ENCODE peak calls at places on chromosome 1, in seven cellular contexts. One of them, this sample, is unnamed.
A peak's percentile ranks its signal among the peaks of the same experiment; 100 is the strongest.

GRCh38 chr1:171788696-171789095 is 7.2 kb downstream of the METTL13 start:
- DNase-seq in ovary: no peak
- DNase-seq in A549: no peak
- DNase-seq in H54: peak; percentile 27
- DNase-seq in uterus: no peak
- DNase-seq in GM12878: no peak
- DNase-seq in body of pancreas: no peak
- DNase-seq in this sample: no peak

GRCh38 chr1:145740269-145740668 is 21.0 kb downstream of the CD160 start:
- DNase-seq in H54: no peak
- DNase-seq in A549: no peak
- DNase-seq in GM12878: no peak
- DNase-seq in body of pancreas: no peak
- DNase-seq in ovary: no peak
- DNase-seq in uterus: no peak
- DNase-seq in this sample: no peak

GRCh38 chr1:63662846-63663245 is 69.6 kb downstream of the PGM1 start:
- DNase-seq in GM12878: no peak
- DNase-seq in ovary: no peak
- DNase-seq in A549: peak; percentile 75
- DNase-seq in H54: peak; percentile 77
- DNase-seq in uterus: no peak
- DNase-seq in body of pancreas: no peak
- DNase-seq in this sample: no peak

GRCh38 chr1:78553859-78554258 is 63.1 kb downstream of the PTGFR start:
- DNase-seq in ovary: no peak
- DNase-seq in A549: no peak
- DNase-seq in H54: no peak
- DNase-seq in GM12878: no peak
- DNase-seq in uterus: no peak
- DNase-seq in body of pancreas: no peak
- DNase-seq in this sample: no peak

GRCh38 chr1:41741244-41741643 is 177.5 kb downstream of the HIVEP3 start:
- DNase-seq in GM12878: no peak
- DNase-seq in ovary: no peak
- DNase-seq in H54: no peak
- DNase-seq in A549: no peak
- DNase-seq in body of pancreas: no peak
- DNase-seq in uterus: no peak
- DNase-seq in this sample: no peak

GRCh38 chr1:232033285-232033684 is 406.7 kb downstream of the DISC1 start:
- DNase-seq in GM12878: no peak
- DNase-seq in H54: peak; percentile 11
- DNase-seq in ovary: no peak
- DNase-seq in body of pancreas: no peak
- DNase-seq in A549: no peak
- DNase-seq in uterus: no peak
- DNase-seq in this sample: no peak

GRCh38 chr1:53732912-53733317 is 6.0 kb downstream of the GLIS1 start:
- DNase-seq in GM12878: no peak
- DNase-seq in ovary: no peak
- DNase-seq in H54: peak; percentile 44
- DNase-seq in body of pancreas: no peak
- DNase-seq in uterus: no peak
- DNase-seq in A549: no peak
- DNase-seq in this sample: no peak

GRCh38 chr1:53122194-53122846 is 20.1 kb downstream of the SLC1A7 start:
- DNase-seq in ovary: no peak
- DNase-seq in body of pancreas: no peak
- DNase-seq in uterus: no peak
- DNase-seq in GM12878: no peak
- DNase-seq in H54: no peak
- DNase-seq in A549: no peak
- DNase-seq in this sample: no peak

GRCh38 chr1:77031101-77031662 is 163.9 kb downstream of the ST6GALNAC5 start:
- DNase-seq in A549: peak; percentile 26
- DNase-seq in uterus: no peak
- DNase-seq in ovary: no peak
- DNase-seq in GM12878: no peak
- DNase-seq in body of pancreas: no peak
- DNase-seq in H54: no peak
- DNase-seq in this sample: no peak

GRCh38 chr1:13892671-13893325 is 192.8 kb downstream of the PRDM2 start:
- DNase-seq in A549: no peak
- DNase-seq in uterus: no peak
- DNase-seq in H54: no peak
- DNase-seq in ovary: peak; percentile 52
- DNase-seq in body of pancreas: no peak
- DNase-seq in GM12878: no peak
- DNase-seq in this sample: no peak

GRCh38 chr1:160429125-160429551 is 28.8 kb downstream of the VANGL2 start:
- DNase-seq in A549: no peak
- DNase-seq in body of pancreas: peak; percentile 21
- DNase-seq in ovary: no peak
- DNase-seq in uterus: no peak
- DNase-seq in GM12878: peak; percentile 51
- DNase-seq in H54: no peak
- DNase-seq in this sample: no peak

GRCh38 chr1:169546087-169546995 is 39.9 kb downstream of the F5 start:
- DNase-seq in body of pancreas: peak; percentile 56
- DNase-seq in GM12878: peak; percentile 40
- DNase-seq in uterus: peak; percentile 65
- DNase-seq in H54: no peak
- DNase-seq in A549: no peak
- DNase-seq in ovary: peak; percentile 17
- DNase-seq in this sample: peak; percentile 73

GRCh38 chr1:226633541-226634155 is 85.1 kb downstream of the STUM start:
- DNase-seq in ovary: no peak
- DNase-seq in GM12878: no peak
- DNase-seq in H54: no peak
- DNase-seq in body of pancreas: no peak
- DNase-seq in A549: no peak
- DNase-seq in uterus: no peak
- DNase-seq in this sample: peak; percentile 73

GRCh38 chr1:169680377-169681019 is 30.9 kb downstream of the SELL start:
- DNase-seq in body of pancreas: no peak
- DNase-seq in GM12878: peak; percentile 73
- DNase-seq in A549: no peak
- DNase-seq in H54: no peak
- DNase-seq in ovary: no peak
- DNase-seq in uterus: no peak
- DNase-seq in this sample: no peak

GRCh38 chr1:115373305-115373704 is 35.3 kb upstream of the NGF start:
- DNase-seq in uterus: no peak
- DNase-seq in A549: no peak
- DNase-seq in ovary: no peak
- DNase-seq in H54: no peak
- DNase-seq in GM12878: no peak
- DNase-seq in body of pancreas: no peak
- DNase-seq in this sample: no peak

GRCh38 chr1:33927721-33928120 is 63.8 kb downstream of the HMGB4 start:
- DNase-seq in H54: no peak
- DNase-seq in ovary: no peak
- DNase-seq in body of pancreas: no peak
- DNase-seq in A549: no peak
- DNase-seq in GM12878: no peak
- DNase-seq in uterus: no peak
- DNase-seq in this sample: no peak

GRCh38 chr1:60488857-60489256 is 415.3 kb upstream of the C1orf87 start:
- DNase-seq in H54: no peak
- DNase-seq in GM12878: no peak
- DNase-seq in body of pancreas: no peak
- DNase-seq in ovary: no peak
- DNase-seq in uterus: peak; percentile 13
- DNase-seq in A549: no peak
- DNase-seq in this sample: no peak

GRCh38 chr1:100352267-100353072 is at the start of gene CDC14A:
- DNase-seq in A549: peak; percentile 92
- DNase-seq in body of pancreas: peak; percentile 89
- DNase-seq in ovary: peak; percentile 86
- DNase-seq in H54: peak; percentile 84
- DNase-seq in GM12878: peak; percentile 67
- DNase-seq in uterus: peak; percentile 94
- DNase-seq in this sample: peak; percentile 97
- TF ChIP-seq POLR2A in A549: peak; percentile 81
- TF ChIP-seq POLR2A in body of pancreas: peak; percentile 93
- TF ChIP-seq POLR2A in ovary: peak; percentile 40
- TF ChIP-seq POLR2A in H54: peak; percentile 94
- TF ChIP-seq POLR2A in GM12878: peak; percentile 86
- TF ChIP-seq POLR2A in uterus: peak; percentile 59
- TF ChIP-seq POLR2A in this sample: peak; percentile 73

GRCh38 chr1:4975856-4976255 is 321.4 kb downstream of the AJAP1 start:
- DNase-seq in body of pancreas: no peak
- DNase-seq in A549: no peak
- DNase-seq in uterus: no peak
- DNase-seq in ovary: no peak
- DNase-seq in GM12878: no peak
- DNase-seq in H54: no peak
- DNase-seq in this sample: peak; percentile 25
- TF ChIP-seq POLR2A in body of pancreas: no peak
- TF ChIP-seq POLR2A in A549: no peak
- TF ChIP-seq POLR2A in uterus: no peak
- TF ChIP-seq POLR2A in ovary: no peak
- TF ChIP-seq POLR2A in GM12878: no peak
- TF ChIP-seq POLR2A in H54: no peak
- TF ChIP-seq POLR2A in this sample: no peak

GRCh38 chr1:197732187-197732586 is 43.1 kb downstream of the DENND1B start:
- DNase-seq in body of pancreas: no peak
- DNase-seq in A549: no peak
- DNase-seq in GM12878: no peak
- DNase-seq in uterus: no peak
- DNase-seq in H54: no peak
- DNase-seq in ovary: no peak
- DNase-seq in this sample: no peak
- TF ChIP-seq POLR2A in body of pancreas: no peak
- TF ChIP-seq POLR2A in A549: no peak
- TF ChIP-seq POLR2A in GM12878: no peak
- TF ChIP-seq POLR2A in uterus: no peak
- TF ChIP-seq POLR2A in H54: no peak
- TF ChIP-seq POLR2A in ovary: no peak
- TF ChIP-seq POLR2A in this sample: no peak

GRCh38 chr1:168119750-168120149 is 17.0 kb downstream of the GPR161 start:
- DNase-seq in H54: no peak
- DNase-seq in A549: no peak
- DNase-seq in ovary: no peak
- DNase-seq in GM12878: no peak
- DNase-seq in uterus: no peak
- DNase-seq in body of pancreas: no peak
- DNase-seq in this sample: no peak

GRCh38 chr1:168116327-168116799 is 20.4 kb downstream of the GPR161 start:
- DNase-seq in H54: no peak
- DNase-seq in A549: no peak
- DNase-seq in GM12878: no peak
- DNase-seq in body of pancreas: peak; percentile 63
- DNase-seq in uterus: no peak
- DNase-seq in ovary: no peak
- DNase-seq in this sample: no peak

GRCh38 chr1:168121314-168122029 is 15.3 kb downstream of the GPR161 start:
- DNase-seq in GM12878: no peak
- DNase-seq in ovary: peak; percentile 92
- DNase-seq in body of pancreas: peak; percentile 66
- DNase-seq in H54: no peak
- DNase-seq in A549: no peak
- DNase-seq in uterus: peak; percentile 89
- DNase-seq in this sample: peak; percentile 87
- TF ChIP-seq POLR2A in GM12878: no peak
- TF ChIP-seq POLR2A in ovary: no peak
- TF ChIP-seq POLR2A in body of pancreas: no peak
- TF ChIP-seq POLR2A in H54: no peak
- TF ChIP-seq POLR2A in A549: no peak
- TF ChIP-seq POLR2A in uterus: no peak
- TF ChIP-seq POLR2A in this sample: no peak

DNA sequence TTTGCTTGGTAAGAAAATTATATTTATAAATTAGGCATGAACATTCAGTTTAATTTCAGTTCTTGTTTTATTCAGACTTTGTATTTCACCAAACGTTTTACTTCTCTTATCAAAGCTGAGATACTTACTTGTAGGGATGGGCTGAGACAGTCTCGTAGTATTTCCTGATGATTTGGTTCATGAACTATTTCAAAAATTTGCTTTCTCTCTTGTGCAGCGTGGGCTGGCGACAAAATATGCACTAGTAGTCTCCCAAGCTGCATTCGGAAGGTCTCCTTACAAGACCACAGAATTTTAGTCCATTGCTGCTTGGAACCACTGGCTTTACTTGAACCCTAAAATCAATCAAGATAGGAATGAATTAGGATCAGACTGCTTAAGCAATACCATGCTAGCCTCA is 91.7 kb upstream of the GNG4 start:
- DNase-seq in GM12878: no peak
- DNase-seq in body of pancreas: no peak
- DNase-seq in H54: no peak
- DNase-seq in ovary: no peak
- DNase-seq in A549: no peak
- DNase-seq in uterus: no peak
- DNase-seq in this sample: no peak
- TF ChIP-seq POLR2A in GM12878: no peak
- TF ChIP-seq POLR2A in body of pancreas: no peak
- TF ChIP-seq POLR2A in H54: no peak
- TF ChIP-seq POLR2A in ovary: no peak
- TF ChIP-seq POLR2A in A549: no peak
- TF ChIP-seq POLR2A in uterus: no peak
- TF ChIP-seq POLR2A in this sample: no peak

DNA sequence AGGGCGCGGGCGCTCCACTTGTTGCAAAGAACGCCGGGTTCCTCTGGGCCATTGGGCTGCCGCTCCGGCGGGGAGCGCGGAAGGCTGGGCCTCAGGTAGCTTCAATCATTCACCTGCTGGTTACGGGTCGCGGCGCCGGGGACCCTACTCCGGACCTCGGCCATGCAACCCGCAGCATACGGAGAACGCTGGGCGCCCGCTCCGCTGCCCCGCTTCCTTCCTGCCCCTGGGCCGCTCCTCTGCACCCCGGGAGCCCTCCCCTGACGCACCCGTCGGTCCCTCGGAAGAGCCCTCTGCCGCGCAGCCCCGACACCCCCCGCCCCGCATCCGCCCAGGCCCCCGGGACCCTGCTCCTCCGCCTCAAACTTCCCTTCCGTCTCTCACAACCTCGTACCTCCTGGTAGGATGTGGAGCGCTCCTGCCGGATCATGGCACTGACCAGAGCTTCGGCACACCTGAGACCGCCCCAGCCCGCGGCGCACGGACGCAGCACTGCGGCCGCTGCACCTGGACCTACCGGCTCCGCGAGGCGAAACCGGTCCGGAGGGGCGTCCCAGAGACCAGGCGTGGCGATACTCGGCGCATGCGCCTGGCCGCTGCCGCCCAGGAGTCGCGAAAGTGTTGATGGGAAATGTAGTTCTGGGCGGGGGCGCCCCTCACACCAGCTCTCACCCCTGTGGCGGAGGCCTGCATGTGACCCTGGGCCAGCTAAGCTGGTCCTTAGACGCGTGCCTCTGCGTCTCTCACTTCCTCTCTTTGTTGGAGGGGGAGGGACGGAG is at the start of gene PACC1:
- DNase-seq in uterus: peak; percentile 85
- DNase-seq in body of pancreas: peak; percentile 88
- DNase-seq in A549: peak; percentile 99
- DNase-seq in ovary: peak; percentile 89
- DNase-seq in GM12878: peak; percentile 94
- DNase-seq in H54: peak; percentile 96
- DNase-seq in this sample: peak; percentile 94
- TF ChIP-seq POLR2A in uterus: no peak
- TF ChIP-seq POLR2A in body of pancreas: peak; percentile 82
- TF ChIP-seq POLR2A in A549: peak; percentile 93
- TF ChIP-seq POLR2A in ovary: no peak
- TF ChIP-seq POLR2A in GM12878: peak; percentile 96
- TF ChIP-seq POLR2A in H54: peak; percentile 75
- TF ChIP-seq POLR2A in this sample: no peak

This sample was measured in sigmoid colon.